ENCODE peak calls at places on chromosomes 13 and 19, in seven cellular contexts. D is brain microvascular endothelial cell; B is CD8-positive, alpha-beta T cell; N is H1; C is lower lobe of right lung; I is HAP-1; J is tibial artery. K is an unnamed sample.
A peak's percentile ranks its signal among the peaks of the same experiment; 100 is the strongest.

GRCh38 chr19:2050349-2050990 is 574 bp downstream of the MKNK2 start:
- DNase-seq in I (no peak), B (no peak), N (no peak), C (no peak), J (no peak), D (no peak), K (no peak)

GRCh38 chr19:19738564-19738963 is 5.7 kb upstream of the ZNF14 start:
- DNase-seq in D (no peak), N (no peak), I (no peak), J (no peak), B (no peak), C (no peak), K (no peak)

GRCh38 chr19:13814550-13814949 is 19.3 kb downstream of the ZSWIM4 start:
- DNase-seq in D (no peak), C (no peak), I (no peak), J (no peak), N (no peak), B (no peak), K (no peak)

GRCh38 chr19:42555801-42556200 is 27.5 kb upstream of the CEACAM1 start:
- DNase-seq in I (no peak), B (no peak), N (no peak), D (no peak), C (no peak), J (no peak), K (no peak)

GRCh38 chr13:40508112-40508511 is 158.3 kb downstream of the FOXO1 start:
- DNase-seq in C (no peak), I (no peak), N (no peak), B (no peak), J (no peak), D (peak; percentile 87), K (no peak)

GRCh38 chr19:53982611-53983010 is 8.8 kb upstream of the CACNG6 start:
- DNase-seq in C (peak; percentile 55), B (no peak), N (no peak), I (no peak), D (no peak), J (no peak), K (no peak)

GRCh38 chr19:5817218-5817617 is 12.4 kb downstream of the NRTN start:
- DNase-seq in C (no peak), N (no peak), J (no peak), D (no peak), I (no peak), B (no peak), K (no peak)

GRCh38 chr13:74068471-74068870 is 65.7 kb downstream of the KLF12 start:
- DNase-seq in C (no peak), N (no peak), D (no peak), B (no peak), I (no peak), J (no peak), K (no peak)

GRCh38 chr19:34180273-34180672 is 8.0 kb downstream of the LSM14A start:
- DNase-seq in I (no peak), C (no peak), D (no peak), B (no peak), J (no peak), N (no peak), K (no peak)

GRCh38 chr13:76632388-76633044 is 253.7 kb downstream of the KCTD12 start:
- DNase-seq in C (no peak), N (no peak), I (no peak), D (no peak), J (no peak), B (no peak), K (peak; percentile 7)

GRCh38 chr13:24921881-24922280 is 157.9 kb downstream of the RNF17 start:
- DNase-seq in C (no peak), D (no peak), I (no peak), B (no peak), N (no peak), J (no peak), K (no peak)

GRCh38 chr13:21348771-21349170 is 110.3 kb downstream of the ZDHHC20 start:
- DNase-seq in D (no peak), I (no peak), C (no peak), B (no peak), N (no peak), J (no peak), K (no peak)

GRCh38 chr13:30892966-30893365 is 13.1 kb upstream of the MEDAG start:
- DNase-seq in J (peak; percentile 84), C (no peak), N (no peak), I (peak; percentile 18), D (peak; percentile 83), B (no peak), K (no peak)

GRCh38 chr19:1618157-1619093 is 13.2 kb upstream of the UQCR11 start:
- DNase-seq in N (peak; percentile 54), J (no peak), C (no peak), I (no peak), B (no peak), D (no peak), K (peak; percentile 39)

GRCh38 chr19:1855040-1855827 is 7.0 kb upstream of the REXO1 start:
- DNase-seq in D (peak; percentile 81), N (peak; percentile 71), B (peak; percentile 55), J (peak; percentile 90), C (peak; percentile 94), I (peak; percentile 80), K (no peak)

GRCh38 chr13:107715496-107715895 is 499.8 kb downstream of the LIG4 start:
- DNase-seq in I (no peak), D (no peak), J (no peak), N (no peak), C (no peak), B (no peak), K (no peak)

GRCh38 chr13:94967183-94968039 is 255.1 kb upstream of the SOX21 start:
- DNase-seq in N (no peak), J (no peak), I (peak; percentile 43), B (no peak), D (no peak), C (no peak), K (no peak)

GRCh38 chr19:36152061-36152885 is at the start of gene COX7A1:
- DNase-seq in B (no peak), D (peak; percentile 38), N (no peak), J (peak; percentile 93), I (no peak), C (peak; percentile 62), K (no peak)

GRCh38 chr19:36149673-36150406 is 2.4 kb downstream of the COX7A1 start:
- DNase-seq in C (no peak), J (no peak), D (no peak), B (no peak), I (no peak), N (no peak), K (no peak)

GRCh38 chr19:36152886-36153525 is 759 bp upstream of the COX7A1 start:
- DNase-seq in I (no peak), C (no peak), J (no peak), D (no peak), B (no peak), N (no peak), K (no peak)

GRCh38 chr19:36151144-36152051 is 849 bp downstream of the COX7A1 start:
- DNase-seq in C (no peak), I (no peak), D (no peak), J (peak; percentile 90), B (no peak), N (no peak), K (no peak)

DNA sequence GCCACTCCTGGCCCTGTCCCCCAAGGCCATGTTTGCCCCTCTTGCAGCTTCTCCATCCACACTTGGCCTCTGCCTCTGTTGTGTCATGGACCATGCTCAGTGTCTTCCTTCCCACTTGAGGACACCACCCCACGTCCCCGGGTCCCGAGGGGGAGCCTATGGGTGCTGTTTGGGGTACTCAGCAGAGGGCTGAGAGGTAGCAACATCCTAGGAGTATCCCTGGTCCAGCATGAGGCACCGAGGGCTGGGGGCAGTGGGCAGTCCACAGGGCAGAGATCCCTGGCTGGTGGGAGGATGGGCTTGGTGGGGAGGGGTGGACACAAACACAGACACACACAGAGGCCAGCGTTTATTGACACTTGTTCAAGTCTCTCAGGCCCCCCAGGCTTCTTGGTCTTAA is 1.7 kb downstream of the COX7A1 start:
- DNase-seq in D (no peak), B (no peak), C (no peak), J (no peak), N (no peak), I (no peak), K (no peak)
- H3K36me3 ChIP-seq in D (peaks cover 55% of the 10 kb centered on the region), B (peaks cover 28% of the 10 kb centered on the region), C (peaks cover 58% of the 10 kb centered on the region), J (peaks cover 42% of the 10 kb centered on the region), N (peaks cover 22% of the 10 kb centered on the region), I (peaks cover 35% of the 10 kb centered on the region), K (peaks cover 28% of the 10 kb centered on the region)

GRCh38 chr13:111271186-111271698 is 49.2 kb upstream of the TEX29 start:
- DNase-seq in C (no peak), I (no peak), B (no peak), J (no peak), N (no peak), D (no peak), K (no peak)

GRCh38 chr13:111267784-111268183 is 52.7 kb upstream of the TEX29 start:
- DNase-seq in J (no peak), C (no peak), N (no peak), I (no peak), D (no peak), B (no peak), K (no peak)

GRCh38 chr13:111270765-111271164 is 49.7 kb upstream of the TEX29 start:
- DNase-seq in D (peak; percentile 70), J (no peak), N (no peak), C (no peak), B (no peak), I (no peak), K (no peak)

GRCh38 chr13:111270126-111270525 is 50.3 kb upstream of the TEX29 start:
- DNase-seq in D (no peak), N (no peak), C (no peak), B (no peak), I (no peak), J (no peak), K (no peak)

GRCh38 chr13:111269508-111269907 is 50.9 kb upstream of the TEX29 start:
- DNase-seq in I (no peak), C (no peak), D (no peak), J (no peak), B (no peak), N (no peak), K (no peak)
- H3K36me3 ChIP-seq in I (peaks cover 14% of the 10 kb centered on the region), C (peaks cover 80% of the 10 kb centered on the region), D (peaks cover 35% of the 10 kb centered on the region), J (peaks cover 32% of the 10 kb centered on the region), B (peaks cover 13% of the 10 kb centered on the region), N (peaks cover 6% of the 10 kb centered on the region), K (peaks cover 8% of the 10 kb centered on the region)

DNA sequence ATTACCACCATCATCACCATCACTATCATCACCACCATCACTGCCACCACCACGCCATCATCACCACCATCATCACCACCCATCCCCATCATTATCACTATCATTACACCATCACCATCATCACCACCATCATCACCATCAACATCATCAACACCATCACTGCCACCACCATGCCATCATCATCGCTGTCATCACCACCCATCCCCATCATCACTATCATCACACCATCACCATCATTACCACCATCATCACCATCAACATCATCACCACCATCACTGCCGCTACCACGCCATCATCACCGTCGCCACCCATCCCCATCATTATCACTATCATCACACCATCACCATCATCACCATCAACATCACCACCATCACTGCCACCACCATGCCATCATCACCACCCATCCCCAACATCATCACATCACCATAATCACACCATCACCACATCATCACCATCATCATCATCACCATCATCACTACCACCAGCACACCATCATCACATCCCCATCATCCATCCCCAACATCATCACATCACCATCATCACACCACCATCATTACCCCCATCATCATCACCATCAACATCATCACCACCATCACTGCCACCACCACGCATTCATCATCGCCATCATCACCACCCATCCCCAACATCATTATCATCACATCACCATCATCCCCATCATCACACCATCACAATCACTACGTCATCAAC is 61.7 kb downstream of the TUBGCP3 start:
- DNase-seq in J (no peak), C (no peak), D (no peak), B (no peak), I (no peak), N (no peak), K (no peak)
- H3K36me3 ChIP-seq in J (peaks cover 9% of the 10 kb centered on the region), C (peaks cover 36% of the 10 kb centered on the region), D (no peaks in the 10 kb centered on the region), B (peaks cover 7% of the 10 kb centered on the region), I (peaks cover 8% of the 10 kb centered on the region), N (no peaks in the 10 kb centered on the region), K (no peaks in the 10 kb centered on the region)

GRCh38 chr19:47503823-47504145 is 11.1 kb downstream of the NAPA start:
- DNase-seq in D (no peak), C (no peak), N (no peak), B (no peak), I (no peak), J (no peak), K (no peak)
- H3K36me3 ChIP-seq in D (peaks cover 33% of the 10 kb centered on the region), C (peaks cover 77% of the 10 kb centered on the region), N (no peaks in the 10 kb centered on the region), B (peaks cover 40% of the 10 kb centered on the region), I (peaks cover 6% of the 10 kb centered on the region), J (peaks cover 30% of the 10 kb centered on the region), K (peaks cover 3% of the 10 kb centered on the region)